ENCODE peak calls at places on chromosomes 5 and 9, in nine cellular contexts. P, I, S, Y, C, K, W, F and A are unnamed samples. For H3K4me1, the result is how much of the 10 kb centered on the place peaks cover.

GRCh38 chr9:5796298-5796697 is 36.6 kb downstream of the ERMP1 start:
- DNase-seq in P (no peak), I (no peak), S (no peak), Y (no peak), C (no peak), K (no peak), W (no peak), F (no peak), A (no peak)

GRCh38 chr5:154117930-154118329 is 72.6 kb upstream of the GALNT10 start:
- DNase-seq in P (no peak), I (no peak), S (peak), Y (no peak), C (no peak), K (no peak), W (no peak), F (no peak), A (no peak)

GRCh38 chr5:81850494-81850893 is 99.6 kb upstream of the SSBP2 start:
- DNase-seq in P (no peak), I (no peak), S (peak), Y (no peak), C (no peak), K (peak), W (peak), F (no peak), A (no peak)

GRCh38 chr9:112288029-112288428 is 45.4 kb downstream of the PTBP3 start:
- DNase-seq in P (no peak), I (no peak), S (peak), Y (no peak), C (no peak), K (no peak), W (peak), F (no peak), A (no peak)

GRCh38 chr5:34490501-34491250 is 165.5 kb upstream of the RAI14 start:
- DNase-seq in P (no peak), I (no peak), S (no peak), Y (no peak), C (no peak), K (no peak), W (no peak), F (no peak), A (no peak)

GRCh38 chr9:20043035-20043434 is 254.2 kb upstream of the SLC24A2 start:
- DNase-seq in P (no peak), I (no peak), S (no peak), Y (no peak), C (no peak), K (no peak), W (no peak), F (no peak), A (no peak)

GRCh38 chr5:180613188-180613587 is 21.9 kb upstream of the SCGB3A1 start:
- DNase-seq in P (no peak), I (no peak), S (no peak), Y (no peak), C (no peak), K (no peak), W (no peak), F (no peak), A (no peak)

GRCh38 chr5:137433539-137433938 is 65.6 kb downstream of the SPOCK1 start:
- DNase-seq in P (no peak), I (no peak), S (no peak), Y (no peak), C (no peak), K (no peak), W (no peak), F (no peak), A (no peak)

GRCh38 chr9:3200331-3200774 is 325.4 kb downstream of the RFX3 start:
- DNase-seq in P (no peak), I (no peak), S (peak), Y (no peak), C (no peak), K (no peak), W (peak), F (no peak), A (no peak)

GRCh38 chr5:151230048-151230680 is 6.3 kb upstream of the CCDC69 start:
- DNase-seq in P (no peak), I (no peak), S (no peak), Y (no peak), C (no peak), K (no peak), W (no peak), F (no peak), A (no peak)

GRCh38 chr9:85484235-85484634 is 257.5 kb downstream of the AGTPBP1 start:
- DNase-seq in P (no peak), I (no peak), S (no peak), Y (no peak), C (no peak), K (no peak), W (no peak), F (no peak), A (no peak)

GRCh38 chr5:95900383-95900958 is 61.2 kb downstream of the ELL2 start:
- DNase-seq in P (no peak), I (peak), S (peak), Y (no peak), C (no peak), K (no peak), W (peak), F (no peak), A (no peak)

GRCh38 chr5:15489571-15490235 is 10.3 kb upstream of the FBXL7 start:
- DNase-seq in P (no peak), I (no peak), S (peak), Y (no peak), C (no peak), K (no peak), W (no peak), F (peak), A (no peak)

GRCh38 chr5:33046091-33046490 is 335.0 kb downstream of the NPR3 start:
- DNase-seq in P (no peak), I (no peak), S (peak), Y (no peak), C (no peak), K (no peak), W (peak), F (no peak), A (no peak)

GRCh38 chr5:43110606-43111170 is 10.0 kb upstream of the ZNF131 start:
- DNase-seq in P (peak), I (no peak), S (no peak), Y (no peak), C (peak), K (peak), W (no peak), F (no peak), A (no peak)

GRCh38 chr9:87850405-87850804 is 32.3 kb upstream of the SPATA31E1 start:
- DNase-seq in P (no peak), I (no peak), S (peak), Y (no peak), C (no peak), K (no peak), W (peak), F (no peak), A (no peak)

GRCh38 chr9:73451003-73451402 is 299.3 kb downstream of the ANXA1 start:
- DNase-seq in P (no peak), I (no peak), S (peak), Y (no peak), C (no peak), K (no peak), W (no peak), F (no peak), A (no peak)

GRCh38 chr5:21709766-21710165 is 1143.4 kb downstream of the CDH12 start:
- DNase-seq in P (no peak), I (no peak), S (no peak), Y (no peak), C (no peak), K (no peak), W (no peak), F (no peak), A (no peak)

GRCh38 chr9:69444021-69444420 is 119.0 kb downstream of the ENTREP1 start:
- DNase-seq in P (no peak), I (no peak), S (peak), Y (no peak), C (no peak), K (no peak), W (peak), F (no peak), A (no peak)

GRCh38 chr9:110543631-110544051 is 35.9 kb downstream of the SVEP1 start:
- DNase-seq in P (no peak), I (no peak), S (peak), Y (no peak), C (no peak), K (no peak), W (no peak), F (no peak), A (no peak)

GRCh38 chr5:98096155-98096554 is 677.3 kb upstream of the RGMB start:
- DNase-seq in P (no peak), I (no peak), S (peak), Y (no peak), C (no peak), K (no peak), W (peak), F (no peak), A (no peak)

GRCh38 chr5:174935854-174936474 is 211.6 kb downstream of the MSX2 start:
- DNase-seq in P (peak), I (peak), S (peak), Y (no peak), C (peak), K (peak), W (peak), F (no peak), A (peak)

GRCh38 chr5:42301349-42301748 is 121.9 kb upstream of the GHR start:
- DNase-seq in P (no peak), I (no peak), S (no peak), Y (no peak), C (no peak), K (no peak), W (no peak), F (no peak), A (no peak)

GRCh38 chr9:19440823-19441580 is 32.2 kb downstream of the ACER2 start:
- DNase-seq in P (no peak), I (no peak), S (no peak), Y (no peak), C (no peak), K (no peak), W (no peak), F (no peak), A (no peak)

GRCh38 chr5:75756191-75756590 is 39.0 kb upstream of the POC5 start:
- DNase-seq in P (no peak), I (no peak), S (no peak), Y (no peak), C (no peak), K (no peak), W (no peak), F (no peak), A (no peak)

GRCh38 chr9:36867672-36868471 is 166.2 kb downstream of the PAX5 start:
- DNase-seq in P (no peak), I (peak), S (no peak), Y (no peak), C (no peak), K (no peak), W (no peak), F (no peak), A (no peak)

GRCh38 chr5:170225326-170226137 is 7.3 kb upstream of the C5orf58 start:
- DNase-seq in P (peak), I (peak), S (peak), Y (peak), C (peak), K (peak), W (peak), F (peak), A (peak)

GRCh38 chr5:89338935-89339334 is 456.0 kb upstream of the MEF2C start:
- DNase-seq in P (no peak), I (no peak), S (peak), Y (no peak), C (no peak), K (no peak), W (peak), F (no peak), A (no peak)

GRCh38 chr5:150540615-150541396 is 32.9 kb downstream of the NDST1 start:
- DNase-seq in P (no peak), I (peak), S (peak), Y (no peak), C (no peak), K (no peak), W (peak), F (peak), A (no peak)

GRCh38 chr5:82386576-82386975 is 108.4 kb upstream of the RPS23 start:
- DNase-seq in P (peak), I (no peak), S (peak), Y (no peak), C (no peak), K (no peak), W (peak), F (no peak), A (no peak)

GRCh38 chr9:132160802-132161742 is 786 bp upstream of the NTNG2 start:
- DNase-seq in P (peak), I (no peak), S (peak), Y (no peak), C (peak), K (peak), W (peak), F (no peak), A (no peak)

GRCh38 chr9:127102788-127103187 is 19.6 kb downstream of the ANGPTL2 start:
- DNase-seq in P (no peak), I (no peak), S (no peak), Y (no peak), C (no peak), K (no peak), W (no peak), F (no peak), A (no peak)

GRCh38 chr9:32011049-32011448 is 373.4 kb upstream of the ACO1 start:
- DNase-seq in P (no peak), I (no peak), S (no peak), Y (no peak), C (no peak), K (no peak), W (no peak), F (no peak), A (no peak)

GRCh38 chr9:130088056-130088455 is 34.4 kb downstream of the GPR107 start:
- DNase-seq in P (no peak), I (peak), S (no peak), Y (no peak), C (no peak), K (no peak), W (no peak), F (no peak), A (no peak)

GRCh38 chr5:14560091-14560595 is 21.4 kb upstream of the OTULINL start:
- DNase-seq in P (no peak), I (no peak), S (no peak), Y (no peak), C (peak), K (no peak), W (no peak), F (no peak), A (no peak)

DNA sequence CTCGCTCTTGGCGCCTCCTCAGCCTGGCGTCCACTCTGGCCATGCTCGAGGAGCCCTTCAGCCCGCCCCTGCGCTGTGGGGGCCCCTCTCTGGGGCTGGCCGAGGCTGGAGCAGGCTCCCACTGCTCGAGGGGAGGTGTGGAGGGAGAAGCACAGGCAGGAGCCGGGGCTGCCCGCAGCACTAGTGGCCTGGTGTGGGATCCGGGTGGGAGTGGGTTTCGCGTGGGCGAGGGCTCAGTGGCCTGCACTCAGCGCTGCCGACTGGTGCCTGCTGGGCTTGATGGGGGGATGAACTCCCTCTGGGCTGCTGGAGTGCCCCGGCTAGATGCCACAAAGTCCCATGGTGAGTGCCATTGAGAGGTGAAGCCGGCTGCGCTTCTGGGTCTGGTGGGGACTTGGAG is 4.4 kb upstream of the HSPA4 start:
- DNase-seq in P (no peak), I (no peak), S (no peak), Y (no peak), C (no peak), K (no peak), W (no peak), F (peak), A (no peak)
- H3K4me1 ChIP-seq in P (under half), I (under half), S (under half), Y (under half), C (under half), K (under half), W (under half), F (under half), A (under half)

GRCh38 chr5:6652025-6652424 is 18.8 kb downstream of the SRD5A1 start:
- DNase-seq in P (no peak), I (no peak), S (no peak), Y (peak), C (no peak), K (peak), W (no peak), F (no peak), A (no peak)
- H3K27ac ChIP-seq in P (no peak), I (no peak), S (no peak), Y (no peak), C (no peak), K (peak), W (no peak), F (no peak), A (no peak)

DNA sequence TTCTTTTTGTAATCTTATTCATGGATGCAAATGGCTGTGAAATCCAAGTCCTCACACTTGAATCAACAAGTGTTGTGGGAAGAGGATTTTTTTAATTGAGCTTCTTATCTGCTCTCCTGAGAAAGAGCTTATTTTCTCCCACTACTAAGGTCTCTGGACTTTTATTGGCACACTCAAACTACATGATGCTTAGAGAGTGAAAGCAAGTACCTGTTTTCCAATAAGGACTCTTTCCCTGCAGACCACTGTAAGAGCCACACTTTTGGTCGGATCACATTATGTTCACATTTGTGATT is 546.4 kb upstream of the ARRDC3 start:
- DNase-seq in P (no peak), I (no peak), S (no peak), Y (no peak), C (no peak), K (no peak), W (no peak), F (no peak), A (no peak)
- TF ChIP-seq CTCF in P (no peak), I (no peak), S (no peak), Y (no peak), C (no peak), K (no peak), W (no peak), F (no peak), A (no peak)

GRCh38 chr5:139708877-139709586 is 60.9 kb downstream of the CXXC5 start:
- DNase-seq in P (no peak), I (peak), S (peak), Y (no peak), C (no peak), K (no peak), W (peak), F (peak), A (peak)

GRCh38 chr5:139711067-139711851 is 63.1 kb downstream of the CXXC5 start:
- DNase-seq in P (peak), I (no peak), S (peak), Y (no peak), C (peak), K (peak), W (no peak), F (no peak), A (no peak)

GRCh38 chr5:139708434-139708849 is 60.3 kb downstream of the CXXC5 start:
- DNase-seq in P (no peak), I (no peak), S (no peak), Y (no peak), C (no peak), K (no peak), W (no peak), F (no peak), A (no peak)

GRCh38 chr5:139710370-139711066 is 62.4 kb downstream of the CXXC5 start:
- DNase-seq in P (peak), I (peak), S (peak), Y (no peak), C (peak), K (peak), W (peak), F (peak), A (peak)

DNA sequence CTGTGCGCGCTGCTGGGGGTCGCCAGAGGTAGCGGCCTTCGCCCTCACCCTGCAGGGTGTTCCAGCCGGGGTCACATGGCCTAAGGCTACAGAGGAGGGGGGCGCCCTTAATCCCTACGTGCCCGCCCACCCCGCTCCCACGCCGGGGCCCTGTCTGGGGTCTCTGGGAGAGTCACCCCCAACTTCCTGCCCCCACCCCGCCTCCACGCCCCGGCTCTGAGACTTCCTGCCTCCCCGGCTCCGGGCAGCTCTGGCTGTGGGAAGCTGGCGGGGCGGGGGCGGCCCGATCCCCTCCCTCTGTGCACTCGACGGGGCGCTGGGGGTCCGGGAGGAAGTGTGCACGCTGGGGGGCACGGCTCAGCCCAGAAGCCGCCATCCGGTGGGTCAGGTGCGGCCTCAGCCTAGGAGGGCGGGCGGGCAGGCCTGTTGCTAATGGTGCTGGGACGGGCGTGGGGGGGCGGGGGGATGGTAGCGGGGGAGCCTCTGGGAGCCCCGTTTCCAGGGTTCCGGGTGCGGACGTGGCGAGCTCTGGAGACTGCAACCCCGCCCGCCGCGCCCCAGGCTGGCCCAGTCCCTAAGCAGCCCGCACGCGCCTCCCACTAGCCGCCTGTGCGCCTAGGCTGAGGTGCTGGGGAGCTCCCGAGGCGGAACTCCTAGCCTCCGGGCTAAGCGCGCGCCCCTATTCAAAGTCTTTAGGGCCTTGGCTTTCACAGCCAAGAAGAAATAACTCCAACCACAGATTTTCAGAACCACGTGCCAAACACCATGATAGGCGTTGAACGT is 61.6 kb downstream of the CXXC5 start:
- DNase-seq in P (no peak), I (no peak), S (no peak), Y (no peak), C (peak), K (peak), W (no peak), F (peak), A (peak)
- H3K4me1 ChIP-seq in P (under half), I (under half), S (under half), Y (under half), C (under half), K (half or more), W (under half), F (under half), A (under half)

GRCh38 chr9:78439866-78440830 is 143.2 kb downstream of the PSAT1 start:
- DNase-seq in P (no peak), I (no peak), S (no peak), Y (no peak), C (no peak), K (no peak), W (no peak), F (no peak), A (no peak)

GRCh38 chr9:78438765-78439164 is 141.8 kb downstream of the PSAT1 start:
- DNase-seq in P (no peak), I (no peak), S (no peak), Y (no peak), C (no peak), K (no peak), W (no peak), F (no peak), A (no peak)

GRCh38 chr9:78441396-78441795 is 144.5 kb downstream of the PSAT1 start:
- DNase-seq in P (no peak), I (no peak), S (no peak), Y (no peak), C (no peak), K (no peak), W (no peak), F (no peak), A (no peak)

GRCh38 chr9:78437721-78438610 is 141.0 kb downstream of the PSAT1 start:
- DNase-seq in P (no peak), I (no peak), S (no peak), Y (no peak), C (no peak), K (no peak), W (no peak), F (no peak), A (no peak)

GRCh38 chr9:78439192-78439865 is 142.4 kb downstream of the PSAT1 start:
- DNase-seq in P (peak), I (peak), S (peak), Y (peak), C (peak), K (peak), W (peak), F (peak), A (peak)
- H3K27ac ChIP-seq in P (peak), I (no peak), S (no peak), Y (no peak), C (no peak), K (no peak), W (no peak), F (no peak), A (no peak)

DNA sequence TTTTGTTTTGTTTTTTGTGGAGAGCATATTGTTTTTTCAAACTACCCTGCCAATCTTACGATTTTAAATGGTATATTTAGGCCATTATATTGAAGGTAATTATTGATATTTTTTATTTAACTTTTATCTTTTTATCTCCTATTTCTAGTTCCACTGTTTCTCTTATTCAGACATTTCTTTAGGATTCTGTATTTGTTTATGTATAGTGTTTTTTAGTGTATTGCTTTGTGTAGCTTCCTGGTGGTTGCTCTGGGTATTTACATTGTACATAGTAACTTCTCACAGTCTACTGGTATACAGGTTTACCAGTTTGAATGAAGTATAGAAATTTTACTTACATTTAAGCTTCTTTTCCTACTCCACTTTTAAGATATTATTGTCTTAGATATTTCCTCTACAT is 63.2 kb downstream of the ERCC6L2 start:
- DNase-seq in P (no peak), I (no peak), S (no peak), Y (no peak), C (no peak), K (peak), W (no peak), F (no peak), A (no peak)
- TF ChIP-seq CTCF in P (no peak), I (no peak), S (no peak), Y (no peak), C (no peak), K (peak), W (no peak), F (no peak), A (peak)

GRCh38 chr5:172692451-172692850 is 51.4 kb downstream of the NEURL1B start:
- DNase-seq in P (no peak), I (peak), S (no peak), Y (no peak), C (no peak), K (no peak), W (no peak), F (no peak), A (no peak)
- H3K4me1 ChIP-seq in P (under half), I (half or more), S (under half), Y (under half), C (under half), K (under half), W (under half), F (under half), A (half or more)